ENCODE peak calls at places on chromosome 6, in eight cellular contexts. One of them, this sample, is unnamed.
A peak's percentile ranks its signal among the peaks of the same experiment; 100 is the strongest.

GRCh38 chr6:29912840-29913239 is 29.5 kb upstream of the HLA-A start:
- DNase-seq in upper lobe of right lung: no peak
- DNase-seq in OCI-LY7: no peak
- DNase-seq in PC-9: no peak
- DNase-seq in H1: no peak
- DNase-seq in neuronal stem cell: no peak
- DNase-seq in A549: no peak
- DNase-seq in IMR-90: no peak
- DNase-seq in this sample: no peak

GRCh38 chr6:34610819-34611477 is 54.8 kb upstream of the SPDEF start:
- DNase-seq in upper lobe of right lung: no peak
- DNase-seq in OCI-LY7: no peak
- DNase-seq in PC-9: no peak
- DNase-seq in H1: no peak
- DNase-seq in neuronal stem cell: no peak
- DNase-seq in A549: peak; percentile 69
- DNase-seq in IMR-90: peak; percentile 95
- DNase-seq in this sample: peak; percentile 51

GRCh38 chr6:34486106-34486740 is 20.3 kb downstream of the PACSIN1 start:
- DNase-seq in upper lobe of right lung: peak; percentile 31
- DNase-seq in OCI-LY7: peak; percentile 40
- DNase-seq in PC-9: no peak
- DNase-seq in H1: no peak
- DNase-seq in neuronal stem cell: no peak
- DNase-seq in A549: no peak
- DNase-seq in IMR-90: no peak
- DNase-seq in this sample: no peak

GRCh38 chr6:44057931-44058616 is 69.2 kb downstream of the MRPL14 start:
- DNase-seq in upper lobe of right lung: no peak
- DNase-seq in OCI-LY7: no peak
- DNase-seq in PC-9: no peak
- DNase-seq in H1: no peak
- DNase-seq in neuronal stem cell: no peak
- DNase-seq in A549: no peak
- DNase-seq in IMR-90: peak; percentile 73
- DNase-seq in this sample: no peak

GRCh38 chr6:131597448-131597847 is 24.4 kb downstream of the ARG1 start:
- DNase-seq in upper lobe of right lung: no peak
- DNase-seq in OCI-LY7: peak; percentile 13
- DNase-seq in PC-9: no peak
- DNase-seq in H1: no peak
- DNase-seq in neuronal stem cell: no peak
- DNase-seq in A549: no peak
- DNase-seq in IMR-90: no peak
- DNase-seq in this sample: no peak

GRCh38 chr6:158817298-158818007 is 1.7 kb downstream of the EZR start:
- DNase-seq in upper lobe of right lung: peak; percentile 85
- DNase-seq in OCI-LY7: peak; percentile 58
- DNase-seq in PC-9: no peak
- DNase-seq in H1: no peak
- DNase-seq in neuronal stem cell: no peak
- DNase-seq in A549: peak; percentile 46
- DNase-seq in IMR-90: peak; percentile 48
- DNase-seq in this sample: peak; percentile 77

GRCh38 chr6:72748759-72749158 is 126.9 kb downstream of the KCNQ5 start:
- DNase-seq in upper lobe of right lung: no peak
- DNase-seq in OCI-LY7: no peak
- DNase-seq in PC-9: no peak
- DNase-seq in H1: no peak
- DNase-seq in neuronal stem cell: no peak
- DNase-seq in A549: peak; percentile 1
- DNase-seq in IMR-90: peak; percentile 84
- DNase-seq in this sample: no peak

GRCh38 chr6:17277256-17277655 is 3.9 kb upstream of the RBM24 start:
- DNase-seq in upper lobe of right lung: no peak
- DNase-seq in OCI-LY7: no peak
- DNase-seq in PC-9: no peak
- DNase-seq in H1: no peak
- DNase-seq in neuronal stem cell: no peak
- DNase-seq in A549: no peak
- DNase-seq in IMR-90: no peak
- DNase-seq in this sample: no peak

GRCh38 chr6:53703047-53703446 is 37.5 kb upstream of the KLHL31 start:
- DNase-seq in upper lobe of right lung: no peak
- DNase-seq in OCI-LY7: no peak
- DNase-seq in PC-9: no peak
- DNase-seq in H1: no peak
- DNase-seq in neuronal stem cell: no peak
- DNase-seq in A549: no peak
- DNase-seq in IMR-90: no peak
- DNase-seq in this sample: no peak

GRCh38 chr6:18515767-18516166 is 128.6 kb downstream of the RNF144B start:
- DNase-seq in upper lobe of right lung: no peak
- DNase-seq in OCI-LY7: no peak
- DNase-seq in PC-9: no peak
- DNase-seq in H1: no peak
- DNase-seq in neuronal stem cell: no peak
- DNase-seq in A549: no peak
- DNase-seq in IMR-90: no peak
- DNase-seq in this sample: no peak

GRCh38 chr6:122401104-122401503 is 1.7 kb downstream of the HSF2 start:
- DNase-seq in upper lobe of right lung: no peak
- DNase-seq in OCI-LY7: no peak
- DNase-seq in PC-9: no peak
- DNase-seq in H1: no peak
- DNase-seq in neuronal stem cell: no peak
- DNase-seq in A549: no peak
- DNase-seq in IMR-90: no peak
- DNase-seq in this sample: no peak

GRCh38 chr6:3324262-3324942 is 65.7 kb downstream of the PSMG4 start:
- DNase-seq in upper lobe of right lung: no peak
- DNase-seq in OCI-LY7: no peak
- DNase-seq in PC-9: no peak
- DNase-seq in H1: no peak
- DNase-seq in neuronal stem cell: no peak
- DNase-seq in A549: peak; percentile 73
- DNase-seq in IMR-90: peak; percentile 97
- DNase-seq in this sample: no peak

GRCh38 chr6:25329982-25330381 is 50.8 kb downstream of the CARMIL1 start:
- DNase-seq in upper lobe of right lung: no peak
- DNase-seq in OCI-LY7: no peak
- DNase-seq in PC-9: no peak
- DNase-seq in H1: no peak
- DNase-seq in neuronal stem cell: no peak
- DNase-seq in A549: no peak
- DNase-seq in IMR-90: no peak
- DNase-seq in this sample: no peak

GRCh38 chr6:161393292-161393691 is 119.4 kb upstream of the AGPAT4 start:
- DNase-seq in upper lobe of right lung: no peak
- DNase-seq in OCI-LY7: no peak
- DNase-seq in PC-9: no peak
- DNase-seq in H1: no peak
- DNase-seq in neuronal stem cell: no peak
- DNase-seq in A549: no peak
- DNase-seq in IMR-90: no peak
- DNase-seq in this sample: no peak
- H3K4me1 ChIP-seq in upper lobe of right lung: no peaks in the 10 kb centered on the region
- H3K4me1 ChIP-seq in OCI-LY7: no peaks in the 10 kb centered on the region
- H3K4me1 ChIP-seq in PC-9: no peaks in the 10 kb centered on the region
- H3K4me1 ChIP-seq in H1: no peaks in the 10 kb centered on the region
- H3K4me1 ChIP-seq in neuronal stem cell: peaks cover 10% of the 10 kb centered on the region
- H3K4me1 ChIP-seq in A549: no peaks in the 10 kb centered on the region
- H3K4me1 ChIP-seq in IMR-90: no peaks in the 10 kb centered on the region
- H3K4me1 ChIP-seq in this sample: no peaks in the 10 kb centered on the region

DNA sequence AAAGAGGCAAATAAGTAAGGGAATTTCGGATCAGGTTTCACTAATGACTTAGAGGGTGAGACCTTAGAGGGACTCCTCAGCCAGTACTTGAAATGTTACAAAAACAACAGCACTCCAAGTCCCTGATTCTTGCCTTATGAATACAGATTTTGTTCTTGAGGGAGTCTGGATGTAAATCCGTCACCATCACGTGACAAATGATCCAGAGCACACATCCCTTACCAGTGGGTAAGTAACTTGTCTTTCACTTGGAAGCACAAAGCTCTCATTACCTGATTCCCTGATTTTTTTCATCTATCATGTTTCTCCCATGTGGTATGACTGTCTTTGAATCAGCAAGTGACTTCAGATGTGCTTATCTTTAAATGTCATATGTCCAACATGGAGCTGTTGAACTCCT is 595.3 kb upstream of the POU3F2 start:
- DNase-seq in upper lobe of right lung: no peak
- DNase-seq in OCI-LY7: no peak
- DNase-seq in PC-9: no peak
- DNase-seq in H1: no peak
- DNase-seq in neuronal stem cell: no peak
- DNase-seq in A549: no peak
- DNase-seq in IMR-90: no peak
- DNase-seq in this sample: no peak
- H3K4me1 ChIP-seq in upper lobe of right lung: no peaks in the 10 kb centered on the region
- H3K4me1 ChIP-seq in OCI-LY7: no peaks in the 10 kb centered on the region
- H3K4me1 ChIP-seq in PC-9: no peaks in the 10 kb centered on the region
- H3K4me1 ChIP-seq in H1: no peaks in the 10 kb centered on the region
- H3K4me1 ChIP-seq in neuronal stem cell: no peaks in the 10 kb centered on the region
- H3K4me1 ChIP-seq in A549: no peaks in the 10 kb centered on the region
- H3K4me1 ChIP-seq in IMR-90: no peaks in the 10 kb centered on the region
- H3K4me1 ChIP-seq in this sample: no peaks in the 10 kb centered on the region

DNA sequence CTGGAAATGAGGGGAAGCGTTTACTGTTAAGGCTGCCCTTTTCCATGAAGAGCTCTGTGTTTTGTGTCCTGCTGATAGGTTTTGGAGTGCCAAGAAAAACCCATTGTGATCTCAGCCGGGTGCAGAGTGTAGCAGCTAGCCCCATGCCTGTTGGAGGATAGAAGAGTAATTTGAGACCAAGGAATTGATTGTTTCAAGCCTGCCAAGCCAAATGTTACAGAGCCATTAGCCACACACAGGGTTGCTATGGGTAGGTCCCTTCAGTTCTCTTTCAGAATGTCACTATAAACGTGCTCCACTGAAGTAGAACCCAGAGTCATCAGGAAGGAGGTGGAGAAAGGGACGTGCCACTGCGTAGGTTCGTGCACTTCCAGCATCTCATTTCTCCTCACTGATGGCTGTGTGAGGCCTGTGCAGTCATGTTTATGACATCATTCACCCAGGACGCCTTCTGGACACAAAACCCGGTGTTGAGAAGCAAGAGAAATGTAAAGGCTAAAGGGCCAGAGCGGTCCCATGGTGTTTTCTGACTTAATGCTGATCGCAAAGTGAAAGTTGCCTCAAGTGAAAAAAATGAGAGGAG is 6.6 kb downstream of the GMPR start:
- DNase-seq in upper lobe of right lung: no peak
- DNase-seq in OCI-LY7: no peak
- DNase-seq in PC-9: no peak
- DNase-seq in H1: no peak
- DNase-seq in neuronal stem cell: no peak
- DNase-seq in A549: no peak
- DNase-seq in IMR-90: peak; percentile 51
- DNase-seq in this sample: peak; percentile 61
- H3K4me1 ChIP-seq in upper lobe of right lung: peaks cover 5% of the 10 kb centered on the region
- H3K4me1 ChIP-seq in OCI-LY7: no peaks in the 10 kb centered on the region
- H3K4me1 ChIP-seq in PC-9: no peaks in the 10 kb centered on the region
- H3K4me1 ChIP-seq in H1: peaks cover under 1% of the 10 kb centered on the region
- H3K4me1 ChIP-seq in neuronal stem cell: peaks cover 15% of the 10 kb centered on the region
- H3K4me1 ChIP-seq in A549: no peaks in the 10 kb centered on the region
- H3K4me1 ChIP-seq in IMR-90: peaks cover 14% of the 10 kb centered on the region
- H3K4me1 ChIP-seq in this sample: peaks cover 32% of the 10 kb centered on the region

DNA sequence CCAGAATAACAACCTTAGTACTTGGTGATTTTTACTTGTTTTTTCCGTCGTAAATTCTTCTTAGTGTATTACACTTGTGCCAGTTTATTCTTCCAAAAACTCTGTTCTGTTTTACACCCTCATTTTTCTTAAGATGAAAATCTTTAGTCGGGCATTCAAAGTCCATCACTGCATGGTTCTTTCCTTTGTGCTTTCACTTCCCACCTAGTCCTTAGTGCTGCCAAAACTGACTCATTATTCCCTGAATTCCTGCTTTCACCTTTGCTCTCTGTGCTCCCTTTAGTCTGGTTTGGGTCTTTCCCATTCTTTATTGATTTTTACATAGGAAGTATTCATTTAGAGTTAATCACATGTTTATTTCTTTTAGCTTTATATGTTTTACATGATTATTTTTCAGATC is 3.3 kb downstream of the TRMT11 start:
- DNase-seq in upper lobe of right lung: no peak
- DNase-seq in OCI-LY7: no peak
- DNase-seq in PC-9: no peak
- DNase-seq in H1: no peak
- DNase-seq in neuronal stem cell: no peak
- DNase-seq in A549: no peak
- DNase-seq in IMR-90: peak; percentile 2
- DNase-seq in this sample: no peak
- H3K4me1 ChIP-seq in upper lobe of right lung: peaks cover 9% of the 10 kb centered on the region
- H3K4me1 ChIP-seq in OCI-LY7: peaks cover 32% of the 10 kb centered on the region
- H3K4me1 ChIP-seq in PC-9: peaks cover 36% of the 10 kb centered on the region
- H3K4me1 ChIP-seq in H1: peaks cover 2% of the 10 kb centered on the region
- H3K4me1 ChIP-seq in neuronal stem cell: peaks cover 6% of the 10 kb centered on the region
- H3K4me1 ChIP-seq in A549: peaks cover 29% of the 10 kb centered on the region
- H3K4me1 ChIP-seq in IMR-90: peaks cover under 1% of the 10 kb centered on the region
- H3K4me1 ChIP-seq in this sample: peaks cover 55% of the 10 kb centered on the region

DNA sequence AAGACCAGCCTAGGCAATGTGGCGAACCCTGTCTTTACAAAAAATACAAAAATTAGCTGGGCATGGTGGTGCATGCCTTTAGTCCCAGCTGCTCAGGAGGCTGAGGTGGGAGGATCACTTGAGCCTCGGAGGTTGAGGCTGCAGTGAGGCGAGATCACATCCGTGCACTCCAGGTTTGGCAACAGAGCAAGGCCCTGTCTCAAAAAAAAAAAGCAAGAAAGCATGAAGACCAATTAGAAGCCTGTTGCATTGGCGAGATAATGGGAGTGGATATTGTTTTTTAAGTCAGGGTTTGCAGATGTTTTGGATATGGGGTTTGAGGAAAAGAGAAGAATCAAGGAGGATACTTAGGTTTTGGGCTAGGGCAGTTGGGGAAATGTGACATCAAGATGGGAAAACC is 5.2 kb downstream of the QRSL1 start:
- DNase-seq in upper lobe of right lung: no peak
- DNase-seq in OCI-LY7: no peak
- DNase-seq in PC-9: no peak
- DNase-seq in H1: no peak
- DNase-seq in neuronal stem cell: no peak
- DNase-seq in A549: no peak
- DNase-seq in IMR-90: no peak
- DNase-seq in this sample: no peak
- H3K4me1 ChIP-seq in upper lobe of right lung: peaks cover 7% of the 10 kb centered on the region
- H3K4me1 ChIP-seq in OCI-LY7: peaks cover 82% of the 10 kb centered on the region
- H3K4me1 ChIP-seq in PC-9: peaks cover 5% of the 10 kb centered on the region
- H3K4me1 ChIP-seq in H1: peaks cover 2% of the 10 kb centered on the region
- H3K4me1 ChIP-seq in neuronal stem cell: no peaks in the 10 kb centered on the region
- H3K4me1 ChIP-seq in A549: peaks cover 6% of the 10 kb centered on the region
- H3K4me1 ChIP-seq in IMR-90: peaks cover 2% of the 10 kb centered on the region
- H3K4me1 ChIP-seq in this sample: peaks cover 18% of the 10 kb centered on the region

DNA sequence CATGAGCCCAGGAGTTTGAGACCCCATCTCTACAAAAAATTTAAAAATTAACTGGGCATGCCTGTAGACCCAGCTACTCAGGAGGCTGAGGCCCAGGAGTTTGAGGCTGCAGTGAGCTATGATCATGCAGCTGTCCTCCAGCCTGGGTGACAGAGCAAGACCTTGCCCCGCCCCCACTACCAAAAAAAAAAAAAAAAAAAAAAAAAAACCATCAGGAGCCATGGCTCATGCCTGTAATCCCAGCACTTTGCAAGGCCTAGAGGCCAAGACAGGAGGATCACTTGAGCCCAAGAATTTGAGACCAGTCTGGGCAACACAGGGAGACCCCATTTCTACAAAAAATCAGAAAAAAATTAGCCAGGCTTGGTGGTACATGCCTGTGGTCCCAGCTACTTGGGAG is 159.1 kb downstream of the SOBP start:
- DNase-seq in upper lobe of right lung: no peak
- DNase-seq in OCI-LY7: peak; percentile 66
- DNase-seq in PC-9: no peak
- DNase-seq in H1: no peak
- DNase-seq in neuronal stem cell: no peak
- DNase-seq in A549: no peak
- DNase-seq in IMR-90: no peak
- DNase-seq in this sample: no peak
- H3K4me1 ChIP-seq in upper lobe of right lung: no peaks in the 10 kb centered on the region
- H3K4me1 ChIP-seq in OCI-LY7: peaks cover 60% of the 10 kb centered on the region
- H3K4me1 ChIP-seq in PC-9: peaks cover 42% of the 10 kb centered on the region
- H3K4me1 ChIP-seq in H1: no peaks in the 10 kb centered on the region
- H3K4me1 ChIP-seq in neuronal stem cell: peaks cover 10% of the 10 kb centered on the region
- H3K4me1 ChIP-seq in A549: no peaks in the 10 kb centered on the region
- H3K4me1 ChIP-seq in IMR-90: no peaks in the 10 kb centered on the region
- H3K4me1 ChIP-seq in this sample: no peaks in the 10 kb centered on the region

This sample was measured in body of pancreas.